ENCODE peak calls at places on chromosomes 16 and 17, in ten cellular contexts. One of them, this sample, is unnamed.

GRCh38 chr17:16455997-16456769 is 35.8 kb downstream of the LRRC75A start:
- DNase-seq in tibial artery: no peak
- DNase-seq in uterus: no peak
- DNase-seq in PC-9: no peak
- DNase-seq in NB4: no peak
- DNase-seq in heart right ventricle: no peak
- DNase-seq in coronary artery: no peak
- DNase-seq in foreskin fibroblast: no peak
- DNase-seq in fibroblast of pulmonary artery: no peak
- DNase-seq in mesendoderm: no peak
- DNase-seq in this sample: no peak

GRCh38 chr17:17935321-17936271 is 36.6 kb downstream of the TOM1L2 start:
- DNase-seq in tibial artery: peak; percentile 71
- DNase-seq in uterus: no peak
- DNase-seq in PC-9: peak; percentile 93
- DNase-seq in NB4: peak; percentile 83
- DNase-seq in heart right ventricle: no peak
- DNase-seq in coronary artery: no peak
- DNase-seq in foreskin fibroblast: peak; percentile 96
- DNase-seq in fibroblast of pulmonary artery: peak; percentile 93
- DNase-seq in mesendoderm: peak; percentile 86
- DNase-seq in this sample: peak; percentile 82

GRCh38 chr16:69845181-69845580 is 83.0 kb downstream of the WWP2 start:
- DNase-seq in tibial artery: no peak
- DNase-seq in uterus: no peak
- DNase-seq in PC-9: no peak
- DNase-seq in NB4: no peak
- DNase-seq in heart right ventricle: no peak
- DNase-seq in coronary artery: no peak
- DNase-seq in foreskin fibroblast: no peak
- DNase-seq in fibroblast of pulmonary artery: no peak
- DNase-seq in mesendoderm: peak; percentile 56
- DNase-seq in this sample: no peak

GRCh38 chr16:67101301-67101675 is 8.5 kb upstream of the PHAF1 start:
- DNase-seq in tibial artery: no peak
- DNase-seq in uterus: no peak
- DNase-seq in PC-9: no peak
- DNase-seq in NB4: no peak
- DNase-seq in heart right ventricle: no peak
- DNase-seq in coronary artery: no peak
- DNase-seq in foreskin fibroblast: no peak
- DNase-seq in fibroblast of pulmonary artery: no peak
- DNase-seq in mesendoderm: no peak
- DNase-seq in this sample: no peak

GRCh38 chr16:58485184-58485887 is 14.6 kb upstream of the NDRG4 start:
- DNase-seq in tibial artery: no peak
- DNase-seq in uterus: no peak
- DNase-seq in PC-9: no peak
- DNase-seq in NB4: no peak
- DNase-seq in heart right ventricle: no peak
- DNase-seq in coronary artery: no peak
- DNase-seq in foreskin fibroblast: no peak
- DNase-seq in fibroblast of pulmonary artery: no peak
- DNase-seq in mesendoderm: no peak
- DNase-seq in this sample: no peak

GRCh38 chr16:23155445-23156049 is 6.3 kb upstream of the USP31 start:
- DNase-seq in tibial artery: no peak
- DNase-seq in uterus: no peak
- DNase-seq in PC-9: no peak
- DNase-seq in NB4: peak; percentile 36
- DNase-seq in heart right ventricle: no peak
- DNase-seq in coronary artery: no peak
- DNase-seq in foreskin fibroblast: peak; percentile 33
- DNase-seq in fibroblast of pulmonary artery: peak; percentile 29
- DNase-seq in mesendoderm: no peak
- DNase-seq in this sample: no peak

GRCh38 chr17:73747221-73748002 is 103.2 kb upstream of the SDK2 start:
- DNase-seq in tibial artery: no peak
- DNase-seq in uterus: no peak
- DNase-seq in PC-9: no peak
- DNase-seq in NB4: no peak
- DNase-seq in heart right ventricle: peak; percentile 47
- DNase-seq in coronary artery: no peak
- DNase-seq in foreskin fibroblast: no peak
- DNase-seq in fibroblast of pulmonary artery: no peak
- DNase-seq in mesendoderm: no peak
- DNase-seq in this sample: no peak

GRCh38 chr17:50071692-50072091 is 15.8 kb downstream of the ITGA3 start:
- DNase-seq in tibial artery: no peak
- DNase-seq in uterus: no peak
- DNase-seq in PC-9: no peak
- DNase-seq in NB4: peak; percentile 35
- DNase-seq in heart right ventricle: no peak
- DNase-seq in coronary artery: no peak
- DNase-seq in foreskin fibroblast: no peak
- DNase-seq in fibroblast of pulmonary artery: no peak
- DNase-seq in mesendoderm: no peak
- DNase-seq in this sample: no peak

GRCh38 chr17:1787301-1787902 is 25.5 kb downstream of the SERPINF1 start:
- DNase-seq in tibial artery: peak; percentile 91
- DNase-seq in uterus: peak; percentile 92
- DNase-seq in PC-9: peak; percentile 76
- DNase-seq in NB4: no peak
- DNase-seq in heart right ventricle: peak; percentile 64
- DNase-seq in coronary artery: peak; percentile 92
- DNase-seq in foreskin fibroblast: peak; percentile 97
- DNase-seq in fibroblast of pulmonary artery: peak; percentile 90
- DNase-seq in mesendoderm: no peak
- DNase-seq in this sample: peak; percentile 76

GRCh38 chr17:40559954-40560591 is 5.2 kb downstream of the CCR7 start:
- DNase-seq in tibial artery: peak; percentile 94
- DNase-seq in uterus: peak; percentile 94
- DNase-seq in PC-9: peak; percentile 79
- DNase-seq in NB4: peak; percentile 88
- DNase-seq in heart right ventricle: peak; percentile 92
- DNase-seq in coronary artery: peak; percentile 91
- DNase-seq in foreskin fibroblast: peak; percentile 96
- DNase-seq in fibroblast of pulmonary artery: peak; percentile 97
- DNase-seq in mesendoderm: peak; percentile 92
- DNase-seq in this sample: peak; percentile 85

GRCh38 chr17:38926290-38927070 is 1.1 kb downstream of the LASP1NB start:
- DNase-seq in tibial artery: peak; percentile 61
- DNase-seq in uterus: no peak
- DNase-seq in PC-9: no peak
- DNase-seq in NB4: peak; percentile 94
- DNase-seq in heart right ventricle: no peak
- DNase-seq in coronary artery: no peak
- DNase-seq in foreskin fibroblast: no peak
- DNase-seq in fibroblast of pulmonary artery: no peak
- DNase-seq in mesendoderm: no peak
- DNase-seq in this sample: no peak

GRCh38 chr17:382644-383533 is 30.3 kb upstream of the RPH3AL start:
- DNase-seq in tibial artery: no peak
- DNase-seq in uterus: no peak
- DNase-seq in PC-9: no peak
- DNase-seq in NB4: peak; percentile 35
- DNase-seq in heart right ventricle: peak; percentile 42
- DNase-seq in coronary artery: no peak
- DNase-seq in foreskin fibroblast: peak; percentile 67
- DNase-seq in fibroblast of pulmonary artery: peak; percentile 62
- DNase-seq in mesendoderm: peak; percentile 85
- DNase-seq in this sample: peak; percentile 49

GRCh38 chr17:39867084-39867890 is 715 bp upstream of the ZPBP2 start:
- DNase-seq in tibial artery: no peak
- DNase-seq in uterus: no peak
- DNase-seq in PC-9: no peak
- DNase-seq in NB4: no peak
- DNase-seq in heart right ventricle: no peak
- DNase-seq in coronary artery: no peak
- DNase-seq in foreskin fibroblast: no peak
- DNase-seq in fibroblast of pulmonary artery: no peak
- DNase-seq in mesendoderm: no peak
- DNase-seq in this sample: no peak

GRCh38 chr16:47260496-47260895 is 116.8 kb upstream of the NETO2 start:
- DNase-seq in tibial artery: no peak
- DNase-seq in uterus: no peak
- DNase-seq in PC-9: no peak
- DNase-seq in NB4: no peak
- DNase-seq in heart right ventricle: no peak
- DNase-seq in coronary artery: no peak
- DNase-seq in foreskin fibroblast: no peak
- DNase-seq in fibroblast of pulmonary artery: no peak
- DNase-seq in mesendoderm: no peak
- DNase-seq in this sample: no peak

GRCh38 chr17:77455878-77456234 is 315.1 kb downstream of the SEC14L1 start:
- DNase-seq in tibial artery: no peak
- DNase-seq in uterus: no peak
- DNase-seq in PC-9: no peak
- DNase-seq in NB4: no peak
- DNase-seq in heart right ventricle: no peak
- DNase-seq in coronary artery: no peak
- DNase-seq in foreskin fibroblast: no peak
- DNase-seq in fibroblast of pulmonary artery: no peak
- DNase-seq in mesendoderm: no peak
- DNase-seq in this sample: no peak
- H3K4me3 ChIP-seq in tibial artery: no peak overlapping the region
- H3K4me3 ChIP-seq in uterus: no peak overlapping the region
- H3K4me3 ChIP-seq in PC-9: no peak overlapping the region
- H3K4me3 ChIP-seq in NB4: no peak overlapping the region
- H3K4me3 ChIP-seq in heart right ventricle: no peak overlapping the region
- H3K4me3 ChIP-seq in coronary artery: no peak overlapping the region
- H3K4me3 ChIP-seq in foreskin fibroblast: no peak overlapping the region
- H3K4me3 ChIP-seq in fibroblast of pulmonary artery: no peak overlapping the region
- H3K4me3 ChIP-seq in mesendoderm: no peak overlapping the region
- H3K4me3 ChIP-seq in this sample: no peak overlapping the region

GRCh38 chr16:57391308-57391699 is 13.3 kb upstream of the CCL17 start:
- DNase-seq in tibial artery: no peak
- DNase-seq in uterus: no peak
- DNase-seq in PC-9: no peak
- DNase-seq in NB4: no peak
- DNase-seq in heart right ventricle: no peak
- DNase-seq in coronary artery: no peak
- DNase-seq in foreskin fibroblast: no peak
- DNase-seq in fibroblast of pulmonary artery: no peak
- DNase-seq in mesendoderm: no peak
- DNase-seq in this sample: no peak
- H3K4me3 ChIP-seq in tibial artery: no peak overlapping the region
- H3K4me3 ChIP-seq in uterus: no peak overlapping the region
- H3K4me3 ChIP-seq in PC-9: no peak overlapping the region
- H3K4me3 ChIP-seq in NB4: no peak overlapping the region
- H3K4me3 ChIP-seq in heart right ventricle: no peak overlapping the region
- H3K4me3 ChIP-seq in coronary artery: no peak overlapping the region
- H3K4me3 ChIP-seq in foreskin fibroblast: no peak overlapping the region
- H3K4me3 ChIP-seq in fibroblast of pulmonary artery: no peak overlapping the region
- H3K4me3 ChIP-seq in mesendoderm: no peak overlapping the region
- H3K4me3 ChIP-seq in this sample: no peak overlapping the region

GRCh38 chr17:47280072-47280811 is 26.6 kb downstream of the ITGB3 start:
- DNase-seq in tibial artery: peak; percentile 74
- DNase-seq in uterus: no peak
- DNase-seq in PC-9: no peak
- DNase-seq in NB4: no peak
- DNase-seq in heart right ventricle: no peak
- DNase-seq in coronary artery: no peak
- DNase-seq in foreskin fibroblast: no peak
- DNase-seq in fibroblast of pulmonary artery: peak; percentile 35
- DNase-seq in mesendoderm: no peak
- DNase-seq in this sample: no peak

GRCh38 chr17:47278561-47278960 is 24.9 kb downstream of the ITGB3 start:
- DNase-seq in tibial artery: no peak
- DNase-seq in uterus: no peak
- DNase-seq in PC-9: no peak
- DNase-seq in NB4: no peak
- DNase-seq in heart right ventricle: no peak
- DNase-seq in coronary artery: no peak
- DNase-seq in foreskin fibroblast: no peak
- DNase-seq in fibroblast of pulmonary artery: no peak
- DNase-seq in mesendoderm: no peak
- DNase-seq in this sample: no peak

GRCh38 chr17:47281246-47281645 is 27.6 kb downstream of the ITGB3 start:
- DNase-seq in tibial artery: no peak
- DNase-seq in uterus: no peak
- DNase-seq in PC-9: no peak
- DNase-seq in NB4: no peak
- DNase-seq in heart right ventricle: no peak
- DNase-seq in coronary artery: no peak
- DNase-seq in foreskin fibroblast: no peak
- DNase-seq in fibroblast of pulmonary artery: no peak
- DNase-seq in mesendoderm: no peak
- DNase-seq in this sample: no peak

GRCh38 chr17:47277921-47278320 is 24.3 kb downstream of the ITGB3 start:
- DNase-seq in tibial artery: no peak
- DNase-seq in uterus: no peak
- DNase-seq in PC-9: no peak
- DNase-seq in NB4: no peak
- DNase-seq in heart right ventricle: no peak
- DNase-seq in coronary artery: no peak
- DNase-seq in foreskin fibroblast: no peak
- DNase-seq in fibroblast of pulmonary artery: no peak
- DNase-seq in mesendoderm: no peak
- DNase-seq in this sample: no peak

DNA sequence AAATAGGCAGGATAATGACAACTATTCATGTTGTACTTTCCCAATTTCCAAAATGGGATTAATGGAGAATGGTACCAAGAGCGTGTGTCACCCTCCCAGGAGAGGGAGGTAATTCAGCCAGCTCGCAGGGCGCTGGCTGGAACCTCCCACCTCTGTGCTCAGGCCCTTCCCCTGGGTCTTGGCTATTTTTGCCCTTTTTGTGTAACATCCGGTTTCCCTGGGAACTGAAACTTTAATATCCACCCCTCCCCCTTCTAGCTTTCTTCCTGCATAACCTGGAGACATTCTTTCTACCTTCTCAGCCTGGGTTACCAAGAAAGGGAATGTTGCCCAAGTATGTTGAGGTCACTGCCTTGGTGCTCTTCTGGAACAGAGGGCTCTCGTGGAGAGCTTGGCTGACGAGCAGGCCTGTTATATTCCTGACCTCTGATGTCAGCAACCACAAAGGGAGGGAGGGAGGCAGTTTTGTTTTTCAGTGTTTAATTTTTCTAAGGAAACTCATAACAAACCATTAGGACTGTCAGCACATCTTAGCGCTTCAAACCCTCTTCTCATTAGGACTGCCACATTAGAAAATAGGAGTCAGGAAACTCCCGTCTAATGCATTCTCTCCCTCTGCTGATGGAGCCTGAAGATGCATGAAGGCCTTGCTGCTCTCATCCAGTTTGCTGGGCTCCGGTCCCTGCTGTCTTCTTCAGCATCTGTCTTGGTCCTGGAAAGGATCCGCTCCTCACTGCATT is 25.6 kb downstream of the ITGB3 start:
- DNase-seq in tibial artery: peak; percentile 94
- DNase-seq in uterus: peak; percentile 84
- DNase-seq in PC-9: peak; percentile 99
- DNase-seq in NB4: peak; percentile 84
- DNase-seq in heart right ventricle: peak; percentile 82
- DNase-seq in coronary artery: peak; percentile 95
- DNase-seq in foreskin fibroblast: peak; percentile 95
- DNase-seq in fibroblast of pulmonary artery: peak; percentile 98
- DNase-seq in mesendoderm: peak; percentile 90
- DNase-seq in this sample: peak; percentile 98
- H3K4me3 ChIP-seq in tibial artery: no peak overlapping the region
- H3K4me3 ChIP-seq in uterus: no peak overlapping the region
- H3K4me3 ChIP-seq in PC-9: no peak overlapping the region
- H3K4me3 ChIP-seq in NB4: peak overlapping the region; percentile 19
- H3K4me3 ChIP-seq in heart right ventricle: no peak overlapping the region
- H3K4me3 ChIP-seq in coronary artery: peak overlapping the region; percentile 34
- H3K4me3 ChIP-seq in foreskin fibroblast: no peak overlapping the region
- H3K4me3 ChIP-seq in fibroblast of pulmonary artery: no peak overlapping the region
- H3K4me3 ChIP-seq in mesendoderm: no peak overlapping the region
- H3K4me3 ChIP-seq in this sample: no peak overlapping the region

GRCh38 chr16:79876332-79876730 is 275.8 kb upstream of the MAF start:
- DNase-seq in tibial artery: no peak
- DNase-seq in uterus: no peak
- DNase-seq in PC-9: no peak
- DNase-seq in NB4: no peak
- DNase-seq in heart right ventricle: no peak
- DNase-seq in coronary artery: no peak
- DNase-seq in foreskin fibroblast: no peak
- DNase-seq in fibroblast of pulmonary artery: no peak
- DNase-seq in mesendoderm: no peak
- DNase-seq in this sample: no peak
- H3K4me3 ChIP-seq in tibial artery: no peak overlapping the region
- H3K4me3 ChIP-seq in uterus: no peak overlapping the region
- H3K4me3 ChIP-seq in PC-9: no peak overlapping the region
- H3K4me3 ChIP-seq in NB4: no peak overlapping the region
- H3K4me3 ChIP-seq in heart right ventricle: no peak overlapping the region
- H3K4me3 ChIP-seq in coronary artery: no peak overlapping the region
- H3K4me3 ChIP-seq in foreskin fibroblast: no peak overlapping the region
- H3K4me3 ChIP-seq in fibroblast of pulmonary artery: no peak overlapping the region
- H3K4me3 ChIP-seq in mesendoderm: no peak overlapping the region
- H3K4me3 ChIP-seq in this sample: no peak overlapping the region

This sample was measured in skeletal muscle cell.